ENCODE peak calls at places on chromosome 9, in seven cellular contexts. C, O, T, U, B, W and R are unnamed samples.
A peak's percentile ranks its signal among the peaks of the same experiment; 100 is the strongest.

GRCh38 chr9:137757613-137758029 is 120.0 kb upstream of the CACNA1B start:
- DNase-seq in C (no peak), O (no peak), T (no peak), U (peak; percentile 69), B (no peak), W (no peak), R (no peak)

GRCh38 chr9:98809311-98810105 is 2.0 kb downstream of the GALNT12 start:
- DNase-seq in C (no peak), O (no peak), T (no peak), U (no peak), B (peak; percentile 37), W (no peak), R (no peak)

GRCh38 chr9:7206221-7206758 is 448.5 kb downstream of the KDM4C start:
- DNase-seq in C (no peak), O (no peak), T (no peak), U (no peak), B (no peak), W (no peak), R (no peak)

GRCh38 chr9:4020038-4020746 is 279.7 kb downstream of the GLIS3 start:
- DNase-seq in C (no peak), O (no peak), T (no peak), U (no peak), B (no peak), W (no peak), R (no peak)

GRCh38 chr9:135898634-135899407 is 8.5 kb downstream of the CAMSAP1 start:
- DNase-seq in C (no peak), O (no peak), T (no peak), U (no peak), B (no peak), W (no peak), R (no peak)

GRCh38 chr9:35797311-35798109 is 6.1 kb downstream of the NPR2 start:
- DNase-seq in C (no peak), O (no peak), T (no peak), U (no peak), B (no peak), W (no peak), R (no peak)

GRCh38 chr9:132538071-132538470 is 44.3 kb upstream of the BARHL1 start:
- DNase-seq in C (no peak), O (no peak), T (no peak), U (no peak), B (no peak), W (no peak), R (no peak)

GRCh38 chr9:99005651-99006050 is 61.9 kb downstream of the COL15A1 start:
- DNase-seq in C (no peak), O (no peak), T (no peak), U (no peak), B (no peak), W (no peak), R (no peak)

GRCh38 chr9:98538626-98539031 is 170.1 kb downstream of the GABBR2 start:
- DNase-seq in C (peak; percentile 59), O (no peak), T (no peak), U (no peak), B (no peak), W (no peak), R (no peak)

GRCh38 chr9:94725293-94725692 is 1.2 kb upstream of the AOPEP start:
- DNase-seq in C (no peak), O (no peak), T (no peak), U (no peak), B (no peak), W (no peak), R (no peak)

GRCh38 chr9:86202338-86202882 is 57.0 kb downstream of the C9orf153 start:
- DNase-seq in C (peak; percentile 56), O (peak; percentile 16), T (peak; percentile 13), U (peak; percentile 20), B (peak; percentile 44), W (no peak), R (peak; percentile 20)

GRCh38 chr9:124333180-124333579 is 75.4 kb downstream of the NEK6 start:
- DNase-seq in C (no peak), O (no peak), T (no peak), U (no peak), B (no peak), W (no peak), R (no peak)

GRCh38 chr9:75186767-75187380 is 98.6 kb downstream of the OSTF1 start:
- DNase-seq in C (peak; percentile 8), O (no peak), T (no peak), U (no peak), B (no peak), W (no peak), R (no peak)

GRCh38 chr9:82590845-82591244 is 472.1 kb downstream of the RASEF start:
- DNase-seq in C (no peak), O (no peak), T (no peak), U (no peak), B (no peak), W (no peak), R (no peak)

GRCh38 chr9:3768698-3769458 is 243.1 kb upstream of the RFX3 start:
- DNase-seq in C (no peak), O (no peak), T (no peak), U (no peak), B (no peak), W (no peak), R (no peak)

GRCh38 chr9:85631809-85632208 is 109.9 kb downstream of the AGTPBP1 start:
- DNase-seq in C (no peak), O (no peak), T (no peak), U (no peak), B (no peak), W (no peak), R (no peak)

GRCh38 chr9:93303258-93303771 is 119.4 kb downstream of the WNK2 start:
- DNase-seq in C (peak; percentile 24), O (no peak), T (peak; percentile 13), U (no peak), B (no peak), W (no peak), R (no peak)

GRCh38 chr9:93302586-93303257 is 118.8 kb downstream of the WNK2 start:
- DNase-seq in C (peak; percentile 88), O (peak; percentile 73), T (peak; percentile 79), U (no peak), B (peak; percentile 53), W (no peak), R (peak; percentile 72)

GRCh38 chr9:93300585-93301081 is 116.7 kb downstream of the WNK2 start:
- DNase-seq in C (peak; percentile 15), O (no peak), T (no peak), U (no peak), B (no peak), W (no peak), R (no peak)

GRCh38 chr9:93301291-93301811 is 117.4 kb downstream of the WNK2 start:
- DNase-seq in C (peak; percentile 33), O (no peak), T (peak; percentile 18), U (no peak), B (no peak), W (no peak), R (no peak)

DNA sequence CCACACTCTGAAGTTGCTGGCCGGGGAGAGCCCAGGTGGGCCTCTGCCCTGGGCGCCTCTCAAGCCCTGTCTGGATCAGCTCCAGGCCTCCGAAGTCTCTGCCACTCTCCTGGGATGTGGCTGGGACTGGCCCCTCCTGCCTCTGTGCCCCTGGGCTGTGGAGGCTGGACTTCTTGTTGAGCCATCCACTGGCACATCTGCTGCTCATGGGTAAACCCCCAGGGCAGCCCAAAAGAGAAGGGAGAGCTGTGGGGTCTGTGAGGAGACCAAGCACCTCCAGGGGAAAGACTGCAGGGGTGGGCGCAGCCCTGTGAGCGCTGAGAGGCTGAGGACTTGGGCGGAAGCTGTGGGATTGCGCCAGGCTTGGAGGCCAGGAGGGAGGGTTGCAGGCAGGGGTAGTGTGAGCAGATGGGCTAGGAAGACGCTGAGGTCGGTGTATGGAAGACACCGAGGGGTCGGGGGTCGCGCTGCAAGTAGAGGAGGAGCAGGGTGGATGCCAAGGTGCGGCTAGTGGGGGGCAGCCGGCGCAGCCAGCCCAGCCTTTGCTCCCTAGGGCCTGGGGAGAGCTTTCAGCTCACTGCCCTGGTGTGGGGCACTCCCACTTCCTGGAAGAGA is 118.1 kb downstream of the WNK2 start:
- DNase-seq in C (peak; percentile 48), O (no peak), T (peak; percentile 26), U (no peak), B (no peak), W (no peak), R (peak; percentile 18)
- TF ChIP-seq TAF1 in C (no peak), O (no peak), T (no peak), U (no peak), B (no peak), W (no peak), R (no peak)

GRCh38 chr9:108953983-108954574 is 19.9 kb downstream of the ABITRAM start:
- DNase-seq in C (peak; percentile 40), O (peak; percentile 61), T (no peak), U (no peak), B (peak; percentile 28), W (no peak), R (no peak)
- TF ChIP-seq POLR2AphosphoS5 in C (no peak), O (no peak), T (no peak), U (no peak), B (no peak), W (no peak), R (no peak)

DNA sequence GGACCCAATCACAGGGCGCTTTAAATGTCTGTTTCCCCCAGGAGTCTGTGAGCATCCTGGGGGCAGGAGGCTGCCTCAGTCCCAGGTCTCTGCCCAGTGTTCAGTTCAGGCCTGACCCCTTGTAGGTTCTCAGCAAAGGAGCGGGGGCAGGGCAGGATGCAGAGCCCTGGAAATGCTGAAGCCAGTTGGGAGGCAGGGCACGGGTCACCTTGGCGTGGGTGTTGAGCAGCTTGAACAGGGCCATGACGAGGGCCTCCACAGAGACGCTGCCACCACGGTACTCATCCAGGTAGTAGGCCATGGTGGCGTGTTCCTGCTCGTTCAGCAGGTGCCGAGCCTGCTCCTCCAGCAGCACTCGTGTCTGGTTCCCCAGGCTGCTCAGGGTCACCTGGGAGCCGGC is 36.3 kb upstream of the AKNA start:
- DNase-seq in C (no peak), O (no peak), T (no peak), U (no peak), B (no peak), W (no peak), R (no peak)
- TF ChIP-seq TAF1 in C (no peak), O (no peak), T (no peak), U (no peak), B (no peak), W (no peak), R (no peak)

GRCh38 chr9:92206490-92206889 is 87.0 kb downstream of the IARS1 start:
- DNase-seq in C (no peak), O (no peak), T (no peak), U (no peak), B (no peak), W (no peak), R (no peak)
- TF ChIP-seq POLR2AphosphoS5 in C (no peak), O (no peak), T (no peak), U (no peak), B (no peak), W (no peak), R (no peak)

GRCh38 chr9:18208166-18209059 is 265.5 kb upstream of the ADAMTSL1 start:
- DNase-seq in C (peak; percentile 6), O (peak; percentile 59), T (no peak), U (no peak), B (no peak), W (peak; percentile 46), R (no peak)
- TF ChIP-seq TAF1 in C (no peak), O (no peak), T (no peak), U (no peak), B (no peak), W (no peak), R (no peak)